ENCODE peak calls at places on chromosomes 11 and 22, in ten cellular contexts. X, F, M, H, W, Q, L, P, E and N are unnamed samples.
A peak's percentile ranks its signal among the peaks of the same experiment; 100 is the strongest.

GRCh38 chr11:46387919-46388618 is 3.5 kb downstream of the CHRM4 start:
- DNase-seq in L (no peak), W (no peak), X (no peak), M (peak; percentile 76), P (no peak), F (no peak), E (no peak), H (no peak), Q (no peak), N (no peak)

GRCh38 chr11:64372802-64373597 is 14.0 kb downstream of the RPS6KA4 start:
- DNase-seq in M (no peak), X (no peak), W (no peak), Q (no peak), P (peak; percentile 92), E (no peak), L (no peak), F (peak; percentile 71), H (no peak), N (no peak)

GRCh38 chr11:46743693-46744339 is 24.8 kb downstream of the F2 start:
- DNase-seq in P (no peak), X (no peak), L (no peak), W (no peak), M (peak; percentile 28), Q (peak; percentile 39), H (no peak), F (no peak), E (no peak), N (no peak)

GRCh38 chr22:50171965-50172421 is 1.5 kb downstream of the PANX2 start:
- DNase-seq in W (no peak), E (no peak), X (no peak), Q (no peak), F (no peak), M (no peak), P (no peak), H (no peak), L (no peak), N (no peak)

GRCh38 chr11:15769203-15769602 is 587.1 kb downstream of the SOX6 start:
- DNase-seq in X (no peak), Q (no peak), P (no peak), M (no peak), W (no peak), F (no peak), E (no peak), L (peak; percentile 54), H (no peak), N (no peak)

GRCh38 chr11:125086633-125087296 is 23.7 kb downstream of the SLC37A2 start:
- DNase-seq in W (peak; percentile 56), F (no peak), L (no peak), P (no peak), Q (no peak), E (no peak), M (peak; percentile 61), H (no peak), X (no peak), N (no peak)

GRCh38 chr11:69086741-69087524 is 38.2 kb downstream of the TPCN2 start:
- DNase-seq in E (no peak), M (no peak), F (no peak), H (no peak), X (peak; percentile 57), P (no peak), L (no peak), W (no peak), Q (no peak), N (no peak)

GRCh38 chr11:7513210-7514098 is at the start of gene PPFIBP2:
- DNase-seq in E (peak; percentile 81), P (peak; percentile 40), F (peak; percentile 92), H (peak; percentile 77), M (peak; percentile 97), Q (peak; percentile 47), L (peak; percentile 84), W (peak; percentile 89), X (peak; percentile 85), N (no peak)

GRCh38 chr11:121575250-121575962 is 122.6 kb upstream of the SORL1-AS1 start:
- DNase-seq in L (peak; percentile 22), F (no peak), M (peak; percentile 85), P (no peak), Q (peak; percentile 81), X (peak; percentile 82), E (peak; percentile 93), W (peak; percentile 82), H (peak; percentile 34), N (no peak)

GRCh38 chr22:23395476-23396361 is 184.4 kb downstream of the IGLL1 start:
- DNase-seq in P (no peak), Q (no peak), M (peak; percentile 56), X (no peak), L (no peak), F (peak; percentile 67), E (no peak), W (peak; percentile 56), H (no peak), N (no peak)

GRCh38 chr22:25903294-25903693 is 161.3 kb downstream of the MYO18B start:
- DNase-seq in L (no peak), W (no peak), F (no peak), E (no peak), M (no peak), X (no peak), Q (no peak), P (peak; percentile 7), H (no peak), N (no peak)

GRCh38 chr11:16897460-16898061 is 116.7 kb downstream of the PLEKHA7 start:
- DNase-seq in W (no peak), F (no peak), L (no peak), M (no peak), E (no peak), X (no peak), P (no peak), H (no peak), Q (no peak), N (no peak)

GRCh38 chr11:114052160-114052559 is 7.4 kb upstream of the ZBTB16 start:
- DNase-seq in X (no peak), W (peak; percentile 86), H (no peak), M (no peak), F (peak; percentile 45), E (no peak), L (no peak), Q (no peak), P (no peak), N (no peak)

GRCh38 chr11:75429902-75430691 is 2.9 kb downstream of the KLHL35 start:
- DNase-seq in P (no peak), L (peak; percentile 70), E (no peak), M (peak; percentile 88), Q (peak; percentile 63), H (no peak), W (peak; percentile 65), X (peak; percentile 79), F (no peak), N (no peak)

DNA sequence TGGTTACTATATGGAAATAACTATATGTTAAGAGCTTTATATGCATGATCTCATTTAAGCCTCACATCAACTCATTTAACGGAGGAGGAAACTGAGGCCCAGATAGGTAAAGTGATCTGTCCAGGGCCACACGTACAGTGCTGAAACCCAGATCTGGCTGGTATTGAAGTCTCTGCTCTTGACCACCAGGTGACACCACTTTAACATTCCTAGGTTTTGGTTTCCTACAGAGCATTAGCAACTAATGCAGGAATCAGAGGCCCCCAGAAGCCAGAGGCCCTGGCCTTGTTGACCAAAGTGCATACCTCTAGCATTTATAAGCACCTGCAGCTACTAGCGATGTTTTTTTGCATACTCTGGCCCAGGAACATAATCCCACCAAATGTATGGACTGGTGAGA is 12.9 kb upstream of the LIMK2 start:
- DNase-seq in M (no peak), F (no peak), Q (no peak), H (no peak), L (no peak), W (no peak), X (no peak), P (no peak), E (no peak), N (no peak)
- TF ChIP-seq CTCF in M (no peak), F (no peak), Q (no peak), H (no peak), L (no peak), W (no peak), X (peak; percentile 36), P (peak; percentile 39), E (no peak), N (no peak)

DNA sequence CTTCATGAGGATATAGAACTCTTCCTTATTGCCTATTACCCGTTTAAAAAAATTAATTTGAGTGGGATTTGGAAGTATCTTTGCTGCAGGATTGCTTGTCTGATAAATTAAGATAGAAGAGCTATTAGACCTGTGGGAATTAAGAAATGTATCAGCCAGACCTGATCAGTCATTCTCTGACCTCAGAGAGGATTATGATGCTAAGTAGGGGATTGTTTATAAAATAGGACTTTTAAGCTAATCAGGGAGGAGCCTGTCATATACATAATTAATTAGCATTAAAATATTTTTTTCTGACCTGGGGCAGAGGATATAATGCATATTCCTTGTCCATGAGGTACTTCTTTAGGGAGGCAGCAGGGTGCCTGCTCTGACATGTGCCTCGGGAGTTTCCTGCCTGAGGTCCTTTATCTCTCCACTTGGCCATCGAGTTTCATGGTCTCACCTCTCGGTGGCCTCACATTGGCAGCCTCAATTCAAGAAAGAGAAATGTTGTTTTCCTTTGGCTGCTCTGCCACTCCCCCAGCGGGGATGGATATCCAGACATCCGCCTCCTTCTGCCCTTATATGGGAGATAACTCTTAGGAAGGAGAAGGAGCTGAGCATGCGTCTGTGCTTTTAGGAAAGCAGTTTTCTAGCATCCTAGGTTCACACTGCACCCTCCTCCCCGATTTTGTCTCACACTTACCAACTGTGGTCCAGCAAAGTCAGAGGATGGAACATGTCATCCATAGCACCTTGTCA is 41.1 kb downstream of the DIXDC1 start:
- DNase-seq in Q (peak; percentile 64), L (no peak), E (peak; percentile 66), H (peak; percentile 73), W (peak; percentile 90), M (no peak), X (peak; percentile 73), F (no peak), P (no peak), N (no peak)
- TF ChIP-seq POLR2A in Q (no peak), L (no peak), E (no peak), H (no peak), W (no peak), M (no peak), X (no peak), F (no peak), P (no peak), N (peak; percentile 18)

GRCh38 chr11:72624496-72625201 is 49.6 kb downstream of the PDE2A start:
- DNase-seq in F (no peak), L (no peak), W (peak; percentile 81), X (peak; percentile 69), M (peak; percentile 86), Q (no peak), H (no peak), E (no peak), P (no peak), N (no peak)
- H3K36me3 ChIP-seq in F (no peaks in the 10 kb centered on the region), L (no peaks in the 10 kb centered on the region), W (no peaks in the 10 kb centered on the region), X (no peaks in the 10 kb centered on the region), M (no peaks in the 10 kb centered on the region), Q (no peaks in the 10 kb centered on the region), H (no peaks in the 10 kb centered on the region), E (no peaks in the 10 kb centered on the region), P (no peaks in the 10 kb centered on the region), N (no peaks in the 10 kb centered on the region)

DNA sequence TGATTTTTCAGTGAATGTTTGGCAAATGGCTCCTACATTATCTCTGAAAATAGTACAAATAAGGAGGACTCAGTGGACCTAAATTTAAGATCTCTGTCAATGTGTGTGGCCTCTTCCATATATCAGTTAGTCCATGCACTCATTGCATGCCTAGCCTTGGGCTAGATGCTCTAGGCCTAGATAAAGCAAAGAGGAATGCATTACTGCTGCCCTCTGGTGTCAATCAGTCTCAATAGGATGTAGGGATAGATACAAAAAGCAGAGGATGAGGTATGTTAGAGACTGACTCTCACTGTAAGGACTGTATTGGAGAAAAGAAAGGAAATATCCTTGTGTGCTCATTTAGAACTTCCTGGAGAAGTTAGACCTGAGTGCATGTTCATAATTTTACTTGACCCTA is 42.0 kb downstream of the MS4A2 start:
- DNase-seq in E (no peak), M (no peak), P (peak; percentile 47), W (no peak), H (no peak), X (no peak), L (peak; percentile 39), Q (no peak), F (no peak), N (no peak)
- TF ChIP-seq CTCF in E (no peak), M (peak; percentile 11), P (peak; percentile 65), W (no peak), H (no peak), X (peak; percentile 45), L (peak; percentile 23), Q (no peak), F (no peak), N (peak; percentile 31)